ENCODE peak calls at places on chromosome 6, in nine cellular contexts. O is BE2C; X is neuronal stem cell; Z is colonic mucosa; G is tibial nerve; E is CD4-positive, alpha-beta memory T cell; W is CD8-positive, alpha-beta memory T cell; T is thoracic aorta; J is keratinocyte. C is an unnamed sample.

GRCh38 chr6:103783344-103783743 is 1076.4 kb downstream of the HACE1 start:
- DNase-seq in O (peak; percentile 41), X (no peak), Z (no peak), G (no peak), E (no peak), W (no peak), T (no peak), J (no peak), C (no peak)

GRCh38 chr6:161424421-161424820 is 150.6 kb upstream of the AGPAT4 start:
- DNase-seq in O (no peak), X (no peak), Z (no peak), G (no peak), E (no peak), W (no peak), T (no peak), J (no peak), C (no peak)

GRCh38 chr6:16670183-16670582 is 91.1 kb downstream of the ATXN1 start:
- DNase-seq in O (no peak), X (no peak), Z (no peak), G (no peak), E (no peak), W (no peak), T (no peak), J (no peak), C (no peak)

GRCh38 chr6:111566873-111567517 is 38.7 kb downstream of the TRAF3IP2 start:
- DNase-seq in O (peak; percentile 67), X (no peak), Z (no peak), G (no peak), E (peak; percentile 6), W (no peak), T (no peak), J (no peak), C (no peak)

GRCh38 chr6:30748851-30749540 is 4.6 kb upstream of the IER3 start:
- DNase-seq in O (no peak), X (no peak), Z (peak; percentile 29), G (no peak), E (no peak), W (no peak), T (no peak), J (peak; percentile 92), C (no peak)

GRCh38 chr6:142871910-142872331 is 73.1 kb downstream of the HIVEP2 start:
- DNase-seq in O (no peak), X (no peak), Z (peak; percentile 58), G (peak; percentile 36), E (peak; percentile 78), W (peak; percentile 48), T (no peak), J (no peak), C (peak; percentile 98)

GRCh38 chr6:23672737-23673136 is 453.3 kb upstream of the NRSN1 start:
- DNase-seq in O (no peak), X (no peak), Z (no peak), G (no peak), E (no peak), W (no peak), T (no peak), J (no peak), C (no peak)

GRCh38 chr6:120083186-120083585 is 733.6 kb upstream of the MAN1A1 start:
- DNase-seq in O (no peak), X (no peak), Z (no peak), G (no peak), E (no peak), W (no peak), T (no peak), J (no peak), C (no peak)

GRCh38 chr6:131758920-131759319 is 48.1 kb upstream of the CTAGE9 start:
- DNase-seq in O (no peak), X (no peak), Z (no peak), G (no peak), E (no peak), W (no peak), T (no peak), J (no peak), C (no peak)

GRCh38 chr6:53794073-53794719 is 609 bp upstream of the LRRC1 start:
- DNase-seq in O (peak; percentile 46), X (no peak), Z (peak; percentile 77), G (peak; percentile 51), E (peak; percentile 75), W (peak; percentile 26), T (no peak), J (no peak), C (no peak)

GRCh38 chr6:146472918-146473317 is 70.7 kb upstream of the RAB32 start:
- DNase-seq in O (no peak), X (no peak), Z (no peak), G (no peak), E (no peak), W (no peak), T (no peak), J (no peak), C (no peak)

GRCh38 chr6:112203577-112204349 is 50.6 kb downstream of the LAMA4 start:
- DNase-seq in O (no peak), X (no peak), Z (no peak), G (no peak), E (no peak), W (no peak), T (no peak), J (peak; percentile 56), C (peak; percentile 72)

GRCh38 chr6:5261545-5262109 is 314 bp downstream of the FARS2 start:
- DNase-seq in O (no peak), X (no peak), Z (no peak), G (no peak), E (peak; percentile 11), W (no peak), T (no peak), J (no peak), C (no peak)

GRCh38 chr6:118744261-118744941 is 93.0 kb upstream of the CEP85L start:
- DNase-seq in O (no peak), X (no peak), Z (no peak), G (no peak), E (no peak), W (no peak), T (no peak), J (peak; percentile 35), C (no peak)

GRCh38 chr6:152695317-152696043 is 2.2 kb upstream of the MYCT1 start:
- DNase-seq in O (no peak), X (no peak), Z (no peak), G (no peak), E (no peak), W (no peak), T (no peak), J (no peak), C (no peak)

GRCh38 chr6:38148606-38149005 is 329.1 kb downstream of the ZFAND3 start:
- DNase-seq in O (no peak), X (no peak), Z (no peak), G (no peak), E (no peak), W (no peak), T (no peak), J (no peak), C (no peak)

GRCh38 chr6:11200356-11200755 is 32.1 kb downstream of the NEDD9 start:
- DNase-seq in O (no peak), X (no peak), Z (no peak), G (no peak), E (no peak), W (no peak), T (no peak), J (no peak), C (no peak)
- H3K36me3 ChIP-seq in O (no peaks in the 10 kb centered on the region), X (peaks cover 48% of the 10 kb centered on the region), Z (no peaks in the 10 kb centered on the region), G (no peaks in the 10 kb centered on the region), E (no peaks in the 10 kb centered on the region), W (peaks cover 4% of the 10 kb centered on the region), T (peaks cover 11% of the 10 kb centered on the region), J (no peaks in the 10 kb centered on the region), C (peaks cover 1% of the 10 kb centered on the region)

DNA sequence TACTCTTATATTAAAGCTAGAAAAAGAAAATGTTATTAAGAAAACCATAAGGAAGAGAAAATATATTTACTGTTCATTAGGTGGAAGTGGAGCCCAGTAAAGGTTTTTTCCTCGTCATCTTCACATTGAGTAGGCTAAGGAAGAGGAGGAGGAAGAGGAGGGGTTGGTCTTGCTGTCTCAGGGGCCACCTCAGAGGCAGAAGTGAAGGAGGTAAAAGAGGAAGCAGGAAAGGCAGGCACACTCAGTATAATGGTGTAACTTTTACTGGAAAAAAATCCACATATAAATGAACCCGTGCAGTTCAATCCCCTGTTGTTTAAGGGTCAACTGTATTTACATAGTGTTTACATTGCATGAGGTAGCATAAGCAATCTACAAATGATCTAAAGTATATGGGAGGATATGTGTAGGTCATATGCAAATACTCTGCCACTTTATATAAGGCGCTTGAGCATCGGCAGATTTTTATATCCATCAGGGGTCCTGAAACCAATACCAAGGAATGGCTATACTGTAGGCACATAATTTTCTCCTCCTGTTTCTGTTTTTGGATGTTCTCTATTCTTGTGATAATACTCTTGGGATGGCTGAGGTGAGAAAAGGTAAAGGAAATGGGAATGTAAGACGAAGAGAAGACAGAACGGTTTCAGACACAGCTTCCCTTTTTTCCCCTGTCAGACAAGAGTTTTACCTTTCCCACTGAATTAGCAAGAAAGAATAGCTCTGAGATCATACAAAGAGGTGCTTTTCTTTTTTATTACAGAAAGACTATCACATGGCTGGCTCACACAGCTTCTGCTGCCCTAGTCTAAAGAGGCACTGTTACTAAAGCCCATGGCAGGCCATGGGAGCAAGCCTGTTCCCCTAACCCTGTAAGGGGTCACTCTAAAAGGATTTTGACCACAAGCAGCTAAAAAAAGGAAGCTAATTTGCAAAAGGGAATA is 59.9 kb downstream of the NUDT3 start:
- DNase-seq in O (no peak), X (no peak), Z (no peak), G (no peak), E (no peak), W (no peak), T (no peak), J (no peak), C (no peak)
- H3K36me3 ChIP-seq in O (peaks cover 17% of the 10 kb centered on the region), X (peaks cover 51% of the 10 kb centered on the region), Z (no peaks in the 10 kb centered on the region), G (no peaks in the 10 kb centered on the region), E (no peaks in the 10 kb centered on the region), W (no peaks in the 10 kb centered on the region), T (no peaks in the 10 kb centered on the region), J (peaks cover 6% of the 10 kb centered on the region), C (no peaks in the 10 kb centered on the region)

DNA sequence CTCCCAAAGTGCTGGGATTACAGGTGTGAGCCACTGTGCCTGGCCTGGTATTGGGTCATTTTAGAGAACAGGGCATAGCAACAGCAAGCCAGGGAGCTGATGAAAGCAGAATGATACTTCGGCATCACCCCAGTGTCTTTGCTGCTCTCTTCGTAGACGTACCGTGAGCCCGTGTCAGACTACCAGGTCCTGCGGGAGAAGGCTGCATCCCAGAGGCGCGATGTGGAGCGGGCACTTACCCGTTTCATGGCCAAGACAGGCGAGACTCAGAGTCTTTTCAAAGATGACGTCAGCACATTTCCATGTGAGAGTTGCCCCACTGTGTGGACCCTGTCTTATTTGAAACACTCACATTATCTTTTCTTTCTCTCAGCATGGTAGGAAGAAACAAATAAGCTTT is 15.8 kb downstream of the TAF8 start:
- DNase-seq in O (no peak), X (no peak), Z (no peak), G (no peak), E (no peak), W (no peak), T (no peak), J (no peak), C (no peak)
- H3K36me3 ChIP-seq in O (peaks cover 35% of the 10 kb centered on the region), X (peaks cover 91% of the 10 kb centered on the region), Z (no peaks in the 10 kb centered on the region), G (peaks cover 31% of the 10 kb centered on the region), E (peaks cover 57% of the 10 kb centered on the region), W (peaks cover 39% of the 10 kb centered on the region), T (peaks cover 46% of the 10 kb centered on the region), J (peaks cover 24% of the 10 kb centered on the region), C (no peaks in the 10 kb centered on the region)

DNA sequence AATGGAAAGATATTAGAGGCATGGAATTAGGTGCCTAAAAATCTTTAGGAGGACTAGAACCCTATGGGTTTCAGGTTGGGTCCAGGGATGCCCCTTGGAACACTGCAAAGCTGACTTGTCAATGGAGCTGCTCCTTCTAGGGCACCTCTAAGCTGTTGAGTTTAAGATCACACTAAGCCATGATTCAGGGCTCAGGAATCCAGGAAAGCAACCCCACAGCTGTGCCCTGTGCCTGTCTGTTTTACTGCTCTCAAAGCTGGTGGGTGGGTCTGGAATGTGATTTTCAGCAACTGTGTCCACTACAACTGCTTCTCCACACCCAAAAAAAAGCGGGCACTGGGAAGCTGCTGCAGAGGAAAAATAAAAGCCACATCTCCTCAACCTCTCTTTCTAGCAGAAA is 310.4 kb upstream of the MOCS1 start:
- DNase-seq in O (no peak), X (no peak), Z (no peak), G (no peak), E (no peak), W (no peak), T (no peak), J (no peak), C (no peak)
- H3K36me3 ChIP-seq in O (no peaks in the 10 kb centered on the region), X (no peaks in the 10 kb centered on the region), Z (no peaks in the 10 kb centered on the region), G (no peaks in the 10 kb centered on the region), E (no peaks in the 10 kb centered on the region), W (no peaks in the 10 kb centered on the region), T (no peaks in the 10 kb centered on the region), J (no peaks in the 10 kb centered on the region), C (no peaks in the 10 kb centered on the region)